ENCODE peak calls at places on chromosomes 7 and 10, in five cellular contexts. O is astrocyte, F is thoracic aorta, I is fibroblast of lung, B is lower lobe of right lung. W is an unnamed sample.

GRCh38 chr7:9013940-9014339 is 580.5 kb downstream of the NXPH1 start:
- DNase-seq in O (no peak), F (no peak), I (no peak), B (no peak), W (no peak)

GRCh38 chr10:117221156-117221711 is 19.7 kb upstream of the SLC18A2 start:
- DNase-seq in O (peak; percentile 24), F (no peak), I (peak; percentile 43), B (no peak), W (no peak)

GRCh38 chr10:26488344-26488743 is 50.2 kb downstream of the APBB1IP start:
- DNase-seq in O (peak; percentile 38), F (no peak), I (peak; percentile 49), B (no peak), W (peak; percentile 34)

GRCh38 chr10:59907918-59908807 is 1.8 kb upstream of the CCDC6 start:
- DNase-seq in O (peak; percentile 88), F (peak; percentile 40), I (peak; percentile 91), B (peak; percentile 60), W (peak; percentile 83)

GRCh38 chr10:51876528-51876927 is 177.1 kb upstream of the CSTF2T start:
- DNase-seq in O (no peak), F (no peak), I (no peak), B (no peak), W (no peak)

GRCh38 chr7:28708033-28708451 is 250.1 kb downstream of the TRIL start:
- DNase-seq in O (peak; percentile 87), F (no peak), I (peak; percentile 88), B (no peak), W (peak; percentile 83)

GRCh38 chr10:31929986-31930675 is 1.5 kb upstream of the ARHGAP12 start:
- DNase-seq in O (no peak), F (no peak), I (no peak), B (no peak), W (no peak)

GRCh38 chr7:2937701-2938513 is 93.8 kb upstream of the GNA12 start:
- DNase-seq in O (no peak), F (no peak), I (no peak), B (peak; percentile 32), W (no peak)

GRCh38 chr7:84025332-84025927 is 169.2 kb downstream of the SEMA3A start:
- DNase-seq in O (peak; percentile 99), F (no peak), I (peak; percentile 99), B (no peak), W (peak; percentile 99)

GRCh38 chr7:121561717-121562116 is 165.6 kb upstream of the FAM3C start:
- DNase-seq in O (no peak), F (no peak), I (no peak), B (no peak), W (no peak)

GRCh38 chr10:91287276-91287675 is 66.8 kb downstream of the PCGF5 start:
- DNase-seq in O (no peak), F (no peak), I (peak; percentile 14), B (no peak), W (peak; percentile 5)

GRCh38 chr7:4854916-4855315 is 6.9 kb downstream of the PAPOLB start:
- DNase-seq in O (no peak), F (no peak), I (no peak), B (no peak), W (peak; percentile 6)

GRCh38 chr7:13139436-13139835 is 452.0 kb downstream of the ARL4A start:
- DNase-seq in O (no peak), F (no peak), I (no peak), B (no peak), W (no peak)

GRCh38 chr10:87927091-87927490 is 63.7 kb downstream of the PTEN start:
- DNase-seq in O (peak; percentile 73), F (no peak), I (peak; percentile 80), B (no peak), W (peak; percentile 58)

GRCh38 chr10:21499580-21499909 is 25.9 kb downstream of the SKIDA1 start:
- DNase-seq in O (no peak), F (no peak), I (no peak), B (no peak), W (no peak)

GRCh38 chr10:16408379-16408778 is 28.4 kb upstream of the PTER start:
- DNase-seq in O (no peak), F (no peak), I (no peak), B (no peak), W (no peak)

GRCh38 chr7:40805361-40805760 is 670.6 kb downstream of the SUGCT start:
- DNase-seq in O (peak; percentile 54), F (no peak), I (peak; percentile 63), B (no peak), W (peak; percentile 85)

GRCh38 chr7:117562732-117563131 is 82.9 kb downstream of the CFTR start:
- DNase-seq in O (no peak), F (no peak), I (no peak), B (no peak), W (no peak)

GRCh38 chr10:10293431-10293830 is 724.2 kb upstream of the CELF2 start:
- DNase-seq in O (no peak), F (no peak), I (no peak), B (no peak), W (no peak)

GRCh38 chr7:37193087-37193774 is 255.4 kb downstream of the ELMO1 start:
- DNase-seq in O (no peak), F (no peak), I (no peak), B (no peak), W (no peak)

GRCh38 chr7:130894146-130895005 is 160.4 kb upstream of the KLF14 start:
- DNase-seq in O (peak; percentile 72), F (no peak), I (peak; percentile 78), B (peak; percentile 91), W (no peak)

GRCh38 chr7:48090095-48090805 is 1.2 kb downstream of the UPP1 start:
- DNase-seq in O (peak; percentile 46), F (no peak), I (peak; percentile 61), B (peak; percentile 67), W (no peak)

GRCh38 chr7:158030566-158030965 is 557.1 kb downstream of the PTPRN2 start:
- DNase-seq in O (no peak), F (no peak), I (no peak), B (no peak), W (no peak)

GRCh38 chr7:34787586-34787985 is 129.6 kb downstream of the NPSR1 start:
- DNase-seq in O (no peak), F (no peak), I (no peak), B (no peak), W (no peak)

GRCh38 chr10:7587865-7588188 is 78.9 kb downstream of the ITIH5 start:
- DNase-seq in O (no peak), F (no peak), I (no peak), B (no peak), W (no peak)

GRCh38 chr10:70234668-70235447 is 1.6 kb upstream of the PPA1 start:
- DNase-seq in O (peak; percentile 35), F (no peak), I (peak; percentile 40), B (no peak), W (peak; percentile 90)

GRCh38 chr7:153061913-153062528 is 302.5 kb downstream of the ACTR3B start:
- DNase-seq in O (no peak), F (no peak), I (no peak), B (no peak), W (no peak)

DNA sequence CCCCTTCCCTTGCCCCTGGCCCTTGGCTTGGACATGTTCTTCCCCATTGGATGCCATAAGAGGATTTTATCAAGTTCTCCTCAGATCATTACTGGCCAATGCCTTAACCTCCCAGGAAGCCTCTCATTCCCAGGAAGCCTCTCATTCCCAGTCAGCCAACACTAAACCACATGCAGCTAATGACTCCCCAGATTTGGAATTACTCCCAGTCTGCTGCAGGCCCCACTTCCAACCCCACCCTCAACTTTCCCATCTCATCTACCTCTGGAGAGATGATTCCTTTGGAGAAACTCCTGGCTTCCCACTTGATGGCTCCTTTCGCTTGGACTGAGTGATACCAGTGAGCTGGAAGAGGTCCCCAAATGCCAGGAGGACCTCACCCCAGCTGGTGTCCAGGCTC is 117.4 kb upstream of the ADCY1 start:
- DNase-seq in O (peak; percentile 92), F (no peak), I (peak; percentile 93), B (no peak), W (peak; percentile 80)
- H3K4me3 ChIP-seq in O (no peak overlapping the region), F (no peak overlapping the region), I (no peak overlapping the region), B (no peak overlapping the region), W (no peak overlapping the region)

GRCh38 chr7:45180084-45180986 is 22.7 kb downstream of the RAMP3 start:
- DNase-seq in O (no peak), F (no peak), I (no peak), B (peak; percentile 36), W (no peak)

GRCh38 chr7:45177801-45178200 is 20.2 kb downstream of the RAMP3 start:
- DNase-seq in O (no peak), F (no peak), I (no peak), B (peak; percentile 37), W (no peak)

GRCh38 chr7:45179666-45180065 is 22.1 kb downstream of the RAMP3 start:
- DNase-seq in O (no peak), F (no peak), I (no peak), B (peak; percentile 5), W (no peak)

GRCh38 chr7:45176886-45177731 is 19.5 kb downstream of the RAMP3 start:
- DNase-seq in O (no peak), F (no peak), I (no peak), B (peak; percentile 27), W (no peak)

GRCh38 chr7:45178241-45179225 is 20.9 kb downstream of the RAMP3 start:
- DNase-seq in O (no peak), F (no peak), I (no peak), B (peak; percentile 25), W (no peak)
- TF ChIP-seq CTCF in O (no peak), F (no peak), I (no peak), B (no peak), W (no peak)

GRCh38 chr7:100825760-100826545 is 1.4 kb downstream of the EPHB4 start:
- DNase-seq in O (peak; percentile 26), F (no peak), I (peak; percentile 43), B (no peak), W (peak; percentile 63)

GRCh38 chr7:100823534-100823933 is 3.8 kb downstream of the EPHB4 start:
- DNase-seq in O (no peak), F (no peak), I (no peak), B (no peak), W (no peak)

GRCh38 chr7:100823140-100823525 is 4.2 kb downstream of the EPHB4 start:
- DNase-seq in O (no peak), F (no peak), I (no peak), B (no peak), W (no peak)

GRCh38 chr7:100825215-100825671 is 2.1 kb downstream of the EPHB4 start:
- DNase-seq in O (no peak), F (no peak), I (no peak), B (no peak), W (peak; percentile 17)

DNA sequence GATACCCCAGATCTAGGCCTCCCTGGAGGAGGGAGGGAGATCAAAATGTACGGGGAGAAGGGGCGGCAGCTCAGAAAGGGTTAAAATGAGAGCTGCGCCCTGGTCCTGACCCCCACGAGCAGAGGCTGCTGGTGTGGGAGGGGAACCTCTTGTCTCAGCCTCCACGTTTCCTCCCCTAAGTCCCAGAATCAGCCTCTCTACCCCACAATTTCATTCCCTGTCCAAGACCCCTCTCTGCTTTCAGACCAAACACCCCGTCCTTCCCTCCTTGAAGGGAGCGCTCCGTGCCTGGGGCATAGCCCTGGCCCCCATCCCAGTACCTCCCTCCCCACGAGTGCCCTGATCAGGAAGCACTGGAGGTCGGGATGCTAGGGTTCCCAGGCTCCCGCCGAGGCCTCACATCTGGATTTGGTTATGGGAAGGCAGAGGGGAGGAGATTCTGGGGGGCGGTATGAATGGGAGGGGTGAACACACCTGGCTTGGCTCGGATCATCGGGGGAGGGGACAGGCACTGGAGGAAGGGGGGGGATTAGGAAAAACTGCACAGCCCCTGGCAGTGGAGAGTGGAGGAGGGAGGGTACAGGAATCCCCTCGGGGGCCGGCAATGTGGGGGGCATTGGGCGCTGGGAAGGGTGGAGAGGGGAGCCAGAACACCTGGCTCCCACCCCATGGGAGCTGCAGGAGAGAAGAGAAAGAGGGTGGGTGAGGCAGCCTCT is 2.7 kb downstream of the EPHB4 start:
- DNase-seq in O (no peak), F (no peak), I (no peak), B (no peak), W (peak; percentile 25)
- H3K4me3 ChIP-seq in O (peak overlapping the region; percentile 80), F (peak overlapping the region; percentile 71), I (peak overlapping the region; percentile 88), B (peak overlapping the region; percentile 72), W (peak overlapping the region; percentile 71)

GRCh38 chr10:61902448-61903183 is 1.1 kb downstream of the ARID5B start:
- DNase-seq in O (peak; percentile 63), F (no peak), I (peak; percentile 71), B (peak; percentile 47), W (peak; percentile 59)
- TF ChIP-seq CTCF in O (no peak), F (no peak), I (peak; percentile 41), B (no peak), W (peak; percentile 47)

W was measured in AG10803.